ENCODE peak calls at places on chromosome 1, in five cellular contexts. X, T, F, P and K are unnamed samples. For H3K9me3, the result is how much of the 10 kb centered on the place peaks cover.

GRCh38 chr1:30817083-30817450 is 59.5 kb upstream of the LAPTM5 start:
- DNase-seq in X (no peak), T (no peak), F (no peak), P (no peak), K (no peak)

GRCh38 chr1:187067160-187067559 is 238.4 kb downstream of the PLA2G4A start:
- DNase-seq in X (no peak), T (peak), F (no peak), P (no peak), K (no peak)

GRCh38 chr1:228502522-228502921 is 15.3 kb downstream of the RNF187 start:
- DNase-seq in X (no peak), T (no peak), F (no peak), P (no peak), K (no peak)

GRCh38 chr1:206631085-206631509 is 4.2 kb upstream of the DYRK3 start:
- DNase-seq in X (peak), T (peak), F (peak), P (peak), K (peak)

GRCh38 chr1:95080446-95080845 is 7.7 kb upstream of the ALG14 start:
- DNase-seq in X (no peak), T (no peak), F (no peak), P (no peak), K (no peak)

GRCh38 chr1:8394456-8395321 is 76.8 kb downstream of the SLC45A1 start:
- DNase-seq in X (peak), T (no peak), F (no peak), P (no peak), K (no peak)

GRCh38 chr1:174815036-174815435 is 184.7 kb upstream of the CACYBP start:
- DNase-seq in X (peak), T (no peak), F (no peak), P (no peak), K (no peak)

GRCh38 chr1:244992833-244993232 is 128.5 kb upstream of the HNRNPU start:
- DNase-seq in X (no peak), T (no peak), F (no peak), P (no peak), K (no peak)

GRCh38 chr1:16727190-16728111 is 12.9 kb upstream of the RNU1-4 start:
- DNase-seq in X (no peak), T (peak), F (peak), P (no peak), K (peak)

GRCh38 chr1:182925661-182926060 is 27.3 kb downstream of the SHCBP1L start:
- DNase-seq in X (no peak), T (no peak), F (no peak), P (no peak), K (no peak)

GRCh38 chr1:221699582-221700519 is 42.0 kb downstream of the DUSP10 start:
- DNase-seq in X (no peak), T (no peak), F (no peak), P (no peak), K (no peak)

GRCh38 chr1:244937099-244937498 is 72.8 kb upstream of the HNRNPU start:
- DNase-seq in X (no peak), T (no peak), F (no peak), P (no peak), K (no peak)

GRCh38 chr1:1058921-1059493 is 15.1 kb downstream of the RNF223 start:
- DNase-seq in X (no peak), T (peak), F (peak), P (no peak), K (no peak)

GRCh38 chr1:183967914-183968313 is 69.6 kb downstream of the COLGALT2 start:
- DNase-seq in X (no peak), T (no peak), F (no peak), P (no peak), K (no peak)

GRCh38 chr1:6599141-6599975 is 3.3 kb downstream of the KLHL21 start:
- DNase-seq in X (peak), T (no peak), F (no peak), P (no peak), K (no peak)

GRCh38 chr1:226541231-226541630 is 7.3 kb upstream of the STUM start:
- DNase-seq in X (no peak), T (no peak), F (no peak), P (no peak), K (no peak)

GRCh38 chr1:96634863-96635262 is 86.7 kb upstream of the PTBP2 start:
- DNase-seq in X (peak), T (no peak), F (no peak), P (no peak), K (no peak)

GRCh38 chr1:66848193-66848592 is 47.1 kb upstream of the INSL5 start:
- DNase-seq in X (no peak), T (no peak), F (no peak), P (no peak), K (no peak)

GRCh38 chr1:38787041-38787440 is 72.5 kb downstream of the RRAGC start:
- DNase-seq in X (no peak), T (peak), F (no peak), P (no peak), K (no peak)

GRCh38 chr1:5522605-5523145 is 469.6 kb downstream of the NPHP4 start:
- DNase-seq in X (no peak), T (no peak), F (no peak), P (no peak), K (no peak)

GRCh38 chr1:41915786-41916571 is 2.7 kb downstream of the HIVEP3 start:
- DNase-seq in X (no peak), T (peak), F (no peak), P (no peak), K (no peak)

GRCh38 chr1:107683198-107683657 is 281.8 kb downstream of the VAV3 start:
- DNase-seq in X (no peak), T (no peak), F (no peak), P (no peak), K (no peak)

GRCh38 chr1:162670928-162671663 is 38.8 kb downstream of the DDR2 start:
- DNase-seq in X (peak), T (no peak), F (no peak), P (no peak), K (no peak)

GRCh38 chr1:11680270-11681070 is 478 bp downstream of the MAD2L2 start:
- DNase-seq in X (no peak), T (no peak), F (no peak), P (no peak), K (no peak)

GRCh38 chr1:67713071-67713806 is 28.2 kb downstream of the GADD45A start:
- DNase-seq in X (peak), T (peak), F (no peak), P (peak), K (no peak)

GRCh38 chr1:20663365-20663764 is 2.2 kb upstream of the DDOST start:
- DNase-seq in X (no peak), T (no peak), F (no peak), P (no peak), K (no peak)

GRCh38 chr1:77553568-77554291 is 128.7 kb downstream of the ZZZ3 start:
- DNase-seq in X (no peak), T (no peak), F (no peak), P (no peak), K (no peak)

GRCh38 chr1:203103201-203103600 is 17.4 kb upstream of the MYOG start:
- DNase-seq in X (no peak), T (no peak), F (no peak), P (no peak), K (no peak)

GRCh38 chr1:94396356-94396755 is 21.8 kb upstream of the ABCD3 start:
- DNase-seq in X (peak), T (peak), F (no peak), P (no peak), K (no peak)

GRCh38 chr1:59560807-59561450 is 253.8 kb upstream of the HOOK1 start:
- DNase-seq in X (no peak), T (no peak), F (no peak), P (no peak), K (no peak)

GRCh38 chr1:25556791-25557476 is 13.5 kb downstream of the LDLRAP1 start:
- DNase-seq in X (peak), T (no peak), F (no peak), P (no peak), K (no peak)

GRCh38 chr1:55071477-55071876 is 32.1 kb downstream of the PCSK9 start:
- DNase-seq in X (peak), T (peak), F (no peak), P (no peak), K (peak)

GRCh38 chr1:179127163-179127895 is 45.5 kb downstream of the TOR3A start:
- DNase-seq in X (peak), T (no peak), F (no peak), P (no peak), K (no peak)

DNA sequence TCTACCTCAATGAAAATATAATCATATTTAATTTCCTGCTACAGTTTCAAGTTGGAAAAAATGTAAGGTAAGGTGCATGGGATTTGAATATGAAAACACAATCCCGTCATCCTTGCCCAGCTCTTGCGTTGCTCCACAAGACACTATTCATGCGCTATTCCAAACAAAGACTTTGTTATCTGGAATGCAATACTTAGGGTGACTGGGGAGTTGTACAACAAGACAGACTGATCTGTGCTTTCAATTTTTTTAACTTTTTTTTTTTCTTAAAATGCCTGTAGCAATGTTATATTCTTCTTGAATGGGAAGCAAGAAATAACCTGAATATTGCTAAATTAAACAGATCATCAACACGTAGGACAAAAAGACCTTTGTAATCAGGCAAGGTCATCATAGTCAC is 1077.2 kb downstream of the TTLL7 start:
- DNase-seq in X (no peak), T (no peak), F (no peak), P (no peak), K (no peak)
- H3K9me3 ChIP-seq in X (under half), T (under half), F (under half), P (under half), K (under half)

DNA sequence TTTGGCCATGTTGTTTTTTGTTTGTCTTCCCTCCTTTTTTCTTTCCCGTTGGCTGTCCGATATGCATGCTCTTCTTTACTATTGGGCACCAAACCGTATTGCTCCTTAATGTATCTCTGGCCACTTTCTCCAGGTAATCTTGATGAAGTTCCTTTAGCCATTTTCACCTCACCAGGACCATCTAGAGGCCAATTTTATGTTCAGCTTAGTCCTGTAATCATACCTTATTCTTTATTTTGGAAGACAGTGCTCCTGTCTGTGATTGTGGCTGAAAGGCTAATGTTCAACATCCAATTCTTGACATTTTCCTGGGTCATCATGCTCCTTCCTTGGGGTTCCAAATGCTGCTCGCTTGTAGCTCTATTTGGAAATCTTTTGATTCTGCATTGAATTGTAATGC is 169.5 kb downstream of the S1PR1 start:
- DNase-seq in X (no peak), T (no peak), F (no peak), P (no peak), K (no peak)
- H3K27ac ChIP-seq in X (no peak), T (no peak), F (no peak), P (no peak), K (no peak)

GRCh38 chr1:248753715-248754280 is 1.8 kb downstream of the LYPD8 start:
- DNase-seq in X (no peak), T (no peak), F (no peak), P (no peak), K (no peak)
- H3K9me3 ChIP-seq in X (under half), T (under half), F (under half), P (under half), K (under half)

GRCh38 chr1:89599332-89599630 is 33.6 kb upstream of the LRRC8C start:
- DNase-seq in X (no peak), T (no peak), F (no peak), P (no peak), K (no peak)
- H3K27ac ChIP-seq in X (no peak), T (no peak), F (no peak), P (no peak), K (no peak)

DNA sequence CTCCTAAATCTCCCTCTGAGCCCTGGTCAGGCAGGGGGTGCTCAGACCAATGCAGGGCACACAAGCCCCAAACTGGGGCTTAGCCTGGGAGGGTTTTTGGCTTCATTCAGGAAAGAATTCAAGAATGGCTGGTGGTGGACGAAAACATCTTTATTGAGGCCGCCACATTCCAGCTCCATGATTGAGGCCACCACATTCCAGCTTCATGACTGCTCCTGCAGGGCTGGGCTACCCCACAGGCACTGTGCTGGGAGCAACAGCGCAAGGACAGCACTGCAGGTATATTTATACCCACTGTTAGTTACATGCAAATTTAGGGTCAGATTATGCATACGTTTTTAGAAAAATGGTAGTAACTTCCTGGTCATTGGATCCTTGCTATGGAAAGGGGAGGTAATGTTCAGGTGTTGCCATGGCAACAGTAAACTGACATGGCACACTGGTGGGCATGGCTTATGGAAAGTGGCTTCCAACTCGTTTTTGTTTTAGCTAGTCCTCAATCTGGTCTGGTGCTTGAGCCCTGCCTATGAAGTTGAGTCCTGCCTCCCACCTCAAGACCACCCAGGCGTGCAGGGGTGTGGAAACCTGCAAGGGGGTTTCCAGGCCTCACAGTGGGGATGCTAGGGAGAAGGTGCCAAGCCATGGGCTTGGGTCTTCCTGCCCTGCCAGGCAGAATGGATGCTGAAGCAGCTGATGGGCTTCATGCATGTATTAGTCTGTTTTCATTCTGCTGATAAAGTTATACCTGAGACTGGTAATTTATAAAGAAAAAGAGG is 348.7 kb upstream of the AJAP1 start:
- DNase-seq in X (no peak), T (no peak), F (no peak), P (no peak), K (no peak)
- H3K9me3 ChIP-seq in X (under half), T (under half), F (under half), P (under half), K (under half)

GRCh38 chr1:170692866-170693575 is 29.1 kb downstream of the PRRX1 start:
- DNase-seq in X (peak), T (peak), F (no peak), P (no peak), K (no peak)

GRCh38 chr1:170697338-170697715 is 33.4 kb downstream of the PRRX1 start:
- DNase-seq in X (no peak), T (no peak), F (no peak), P (no peak), K (no peak)

GRCh38 chr1:170695955-170696590 is 32.1 kb downstream of the PRRX1 start:
- DNase-seq in X (no peak), T (no peak), F (no peak), P (no peak), K (no peak)

GRCh38 chr1:170696591-170697337 is 32.8 kb downstream of the PRRX1 start:
- DNase-seq in X (no peak), T (peak), F (no peak), P (no peak), K (no peak)

GRCh38 chr1:170694172-170694926 is 30.4 kb downstream of the PRRX1 start:
- DNase-seq in X (peak), T (peak), F (no peak), P (no peak), K (peak)
- H3K27ac ChIP-seq in X (peak), T (no peak), F (no peak), P (no peak), K (peak)

GRCh38 chr1:212097360-212097759 is 61.8 kb downstream of the DTL start:
- DNase-seq in X (no peak), T (no peak), F (no peak), P (no peak), K (no peak)
- H3K9me3 ChIP-seq in X (under half), T (under half), F (under half), P (under half), K (under half)

DNA sequence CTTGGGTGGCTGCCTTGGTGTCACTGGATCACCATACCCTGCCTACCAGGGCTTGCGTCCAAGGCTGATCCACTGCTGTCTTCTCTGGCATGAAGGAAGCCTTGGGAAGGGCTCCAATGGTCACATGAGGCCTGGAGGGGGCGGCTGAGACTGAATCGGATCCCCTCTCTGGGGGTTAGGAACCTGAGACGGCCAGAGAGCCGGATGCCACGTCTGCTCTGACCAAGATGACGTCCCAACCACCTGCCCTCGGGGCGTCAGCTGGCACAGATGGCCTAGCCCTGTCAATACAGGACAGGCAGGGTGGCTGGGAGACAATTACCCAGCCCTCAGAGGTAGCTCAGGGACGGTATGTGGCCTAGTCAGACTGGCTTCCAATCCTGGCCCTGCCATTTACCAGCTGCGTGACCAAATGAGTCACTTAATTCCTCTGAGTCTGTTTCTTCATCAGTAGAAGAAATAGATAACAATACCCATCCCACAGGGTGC is 5.4 kb downstream of the TRIM62 start:
- DNase-seq in X (no peak), T (no peak), F (no peak), P (no peak), K (no peak)
- H3K27ac ChIP-seq in X (no peak), T (no peak), F (no peak), P (no peak), K (no peak)

GRCh38 chr1:40477680-40478057 is 579 bp downstream of the ZFP69 start:
- DNase-seq in X (peak), T (peak), F (no peak), P (peak), K (no peak)
- H3K9me3 ChIP-seq in X (under half), T (under half), F (under half), P (under half), K (under half)

DNA sequence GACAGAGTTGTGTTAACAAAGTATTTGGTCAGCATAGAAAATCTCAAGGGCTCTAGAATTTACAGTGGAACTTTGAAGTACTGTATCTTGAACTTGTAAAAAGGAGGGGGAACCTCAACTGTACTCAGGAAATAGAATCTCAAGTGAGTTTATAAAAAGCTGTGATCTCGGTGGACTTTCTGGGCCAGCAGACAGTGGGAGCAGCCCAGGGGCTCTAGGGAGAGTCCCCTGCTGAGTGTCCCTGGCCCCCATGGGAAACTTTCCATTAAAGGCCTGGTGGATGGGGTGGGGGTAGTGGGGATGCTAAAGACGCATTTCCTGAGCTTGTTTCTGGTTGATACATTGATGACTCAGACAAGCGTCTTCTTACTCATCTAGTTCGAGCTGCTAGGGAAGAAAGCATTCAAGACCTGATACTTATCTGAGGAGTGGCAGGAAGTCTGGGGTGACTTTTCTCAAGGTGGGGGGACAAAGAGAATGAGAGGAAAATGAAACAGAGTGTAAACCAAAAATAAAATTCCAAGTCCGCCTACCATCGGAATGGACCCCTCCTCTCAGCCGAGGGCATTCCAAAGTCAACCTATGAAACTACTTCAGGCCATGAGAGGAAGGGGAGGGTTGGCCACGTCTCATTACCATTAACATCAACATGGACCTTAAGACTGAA is 65.5 kb downstream of the NID1 start:
- DNase-seq in X (peak), T (peak), F (no peak), P (peak), K (no peak)
- H3K27ac ChIP-seq in X (peak), T (no peak), F (no peak), P (no peak), K (no peak)